ENCODE peak calls at places on chromosomes 5 and 9, in seven cellular contexts. One of them, this sample, is unnamed.
A peak's percentile ranks its signal among the peaks of the same experiment; 100 is the strongest.

GRCh38 chr5:107671742-107672211 is 1.0 kb upstream of the EFNA5 start:
- DNase-seq in adrenal gland: no peak
- DNase-seq in Panc1: no peak
- DNase-seq in IMR-90: peak; percentile 52
- DNase-seq in heart right ventricle: no peak
- DNase-seq in astrocyte: peak; percentile 76
- DNase-seq in ovary: no peak
- DNase-seq in this sample: peak; percentile 62

GRCh38 chr5:50738864-50739263 is 72.4 kb downstream of the PARP8 start:
- DNase-seq in adrenal gland: no peak
- DNase-seq in Panc1: no peak
- DNase-seq in IMR-90: no peak
- DNase-seq in heart right ventricle: no peak
- DNase-seq in astrocyte: no peak
- DNase-seq in ovary: no peak
- DNase-seq in this sample: no peak

GRCh38 chr5:86997501-86997900 is 270.2 kb upstream of the RASA1 start:
- DNase-seq in adrenal gland: no peak
- DNase-seq in Panc1: no peak
- DNase-seq in IMR-90: no peak
- DNase-seq in heart right ventricle: no peak
- DNase-seq in astrocyte: peak; percentile 56
- DNase-seq in ovary: no peak
- DNase-seq in this sample: no peak

GRCh38 chr5:17713301-17713700 is 79.0 kb downstream of the TAF11L14 start:
- DNase-seq in adrenal gland: no peak
- DNase-seq in Panc1: no peak
- DNase-seq in IMR-90: no peak
- DNase-seq in heart right ventricle: no peak
- DNase-seq in astrocyte: no peak
- DNase-seq in ovary: no peak
- DNase-seq in this sample: no peak

GRCh38 chr5:14208071-14209021 is 65.2 kb downstream of the TRIO start:
- DNase-seq in adrenal gland: no peak
- DNase-seq in Panc1: peak; percentile 97
- DNase-seq in IMR-90: peak; percentile 94
- DNase-seq in heart right ventricle: no peak
- DNase-seq in astrocyte: peak; percentile 91
- DNase-seq in ovary: no peak
- DNase-seq in this sample: peak; percentile 75

GRCh38 chr5:153555420-153556114 is 65.1 kb downstream of the GRIA1 start:
- DNase-seq in adrenal gland: no peak
- DNase-seq in Panc1: no peak
- DNase-seq in IMR-90: no peak
- DNase-seq in heart right ventricle: no peak
- DNase-seq in astrocyte: no peak
- DNase-seq in ovary: no peak
- DNase-seq in this sample: no peak

GRCh38 chr9:34366365-34366764 is 10.3 kb downstream of the MYORG start:
- DNase-seq in adrenal gland: no peak
- DNase-seq in Panc1: no peak
- DNase-seq in IMR-90: no peak
- DNase-seq in heart right ventricle: no peak
- DNase-seq in astrocyte: no peak
- DNase-seq in ovary: no peak
- DNase-seq in this sample: no peak

GRCh38 chr9:78130004-78130403 is 98.4 kb upstream of the GNAQ start:
- DNase-seq in adrenal gland: no peak
- DNase-seq in Panc1: no peak
- DNase-seq in IMR-90: no peak
- DNase-seq in heart right ventricle: no peak
- DNase-seq in astrocyte: peak; percentile 38
- DNase-seq in ovary: no peak
- DNase-seq in this sample: no peak

GRCh38 chr5:11248958-11249357 is 487.9 kb upstream of the DAP start:
- DNase-seq in adrenal gland: no peak
- DNase-seq in Panc1: no peak
- DNase-seq in IMR-90: no peak
- DNase-seq in heart right ventricle: no peak
- DNase-seq in astrocyte: no peak
- DNase-seq in ovary: no peak
- DNase-seq in this sample: no peak

GRCh38 chr5:58648846-58649245 is 66.0 kb downstream of the RAB3C start:
- DNase-seq in adrenal gland: no peak
- DNase-seq in Panc1: no peak
- DNase-seq in IMR-90: no peak
- DNase-seq in heart right ventricle: no peak
- DNase-seq in astrocyte: no peak
- DNase-seq in ovary: no peak
- DNase-seq in this sample: no peak

GRCh38 chr5:143217804-143218160 is 185.7 kb downstream of the NR3C1 start:
- DNase-seq in adrenal gland: no peak
- DNase-seq in Panc1: no peak
- DNase-seq in IMR-90: no peak
- DNase-seq in heart right ventricle: no peak
- DNase-seq in astrocyte: no peak
- DNase-seq in ovary: no peak
- DNase-seq in this sample: no peak

GRCh38 chr5:167511-167910 is 23.8 kb upstream of the LRRC14B start:
- DNase-seq in adrenal gland: no peak
- DNase-seq in Panc1: no peak
- DNase-seq in IMR-90: peak; percentile 14
- DNase-seq in heart right ventricle: no peak
- DNase-seq in astrocyte: peak; percentile 10
- DNase-seq in ovary: peak; percentile 34
- DNase-seq in this sample: no peak

GRCh38 chr5:5266296-5266695 is 126.2 kb downstream of the ADAMTS16 start:
- DNase-seq in adrenal gland: no peak
- DNase-seq in Panc1: no peak
- DNase-seq in IMR-90: no peak
- DNase-seq in heart right ventricle: no peak
- DNase-seq in astrocyte: no peak
- DNase-seq in ovary: no peak
- DNase-seq in this sample: no peak

GRCh38 chr9:119360237-119360636 is 9.0 kb downstream of the BRINP1 start:
- DNase-seq in adrenal gland: no peak
- DNase-seq in Panc1: no peak
- DNase-seq in IMR-90: no peak
- DNase-seq in heart right ventricle: no peak
- DNase-seq in astrocyte: no peak
- DNase-seq in ovary: no peak
- DNase-seq in this sample: no peak

GRCh38 chr5:34923694-34924461 is 5.5 kb upstream of the DNAJC21 start:
- DNase-seq in adrenal gland: no peak
- DNase-seq in Panc1: peak; percentile 88
- DNase-seq in IMR-90: peak; percentile 94
- DNase-seq in heart right ventricle: no peak
- DNase-seq in astrocyte: peak; percentile 85
- DNase-seq in ovary: no peak
- DNase-seq in this sample: peak; percentile 87

GRCh38 chr5:56176155-56176798 is 56.9 kb downstream of the ANKRD55 start:
- DNase-seq in adrenal gland: no peak
- DNase-seq in Panc1: no peak
- DNase-seq in IMR-90: peak; percentile 76
- DNase-seq in heart right ventricle: no peak
- DNase-seq in astrocyte: no peak
- DNase-seq in ovary: no peak
- DNase-seq in this sample: no peak

GRCh38 chr5:56172225-56172624 is 60.9 kb downstream of the ANKRD55 start:
- DNase-seq in adrenal gland: no peak
- DNase-seq in Panc1: no peak
- DNase-seq in IMR-90: peak; percentile 59
- DNase-seq in heart right ventricle: no peak
- DNase-seq in astrocyte: peak; percentile 63
- DNase-seq in ovary: no peak
- DNase-seq in this sample: no peak

GRCh38 chr5:56175028-56175427 is 58.1 kb downstream of the ANKRD55 start:
- DNase-seq in adrenal gland: no peak
- DNase-seq in Panc1: no peak
- DNase-seq in IMR-90: no peak
- DNase-seq in heart right ventricle: no peak
- DNase-seq in astrocyte: no peak
- DNase-seq in ovary: no peak
- DNase-seq in this sample: no peak

GRCh38 chr5:56177134-56177533 is 56.0 kb downstream of the ANKRD55 start:
- DNase-seq in adrenal gland: no peak
- DNase-seq in Panc1: no peak
- DNase-seq in IMR-90: no peak
- DNase-seq in heart right ventricle: no peak
- DNase-seq in astrocyte: no peak
- DNase-seq in ovary: no peak
- DNase-seq in this sample: no peak

DNA sequence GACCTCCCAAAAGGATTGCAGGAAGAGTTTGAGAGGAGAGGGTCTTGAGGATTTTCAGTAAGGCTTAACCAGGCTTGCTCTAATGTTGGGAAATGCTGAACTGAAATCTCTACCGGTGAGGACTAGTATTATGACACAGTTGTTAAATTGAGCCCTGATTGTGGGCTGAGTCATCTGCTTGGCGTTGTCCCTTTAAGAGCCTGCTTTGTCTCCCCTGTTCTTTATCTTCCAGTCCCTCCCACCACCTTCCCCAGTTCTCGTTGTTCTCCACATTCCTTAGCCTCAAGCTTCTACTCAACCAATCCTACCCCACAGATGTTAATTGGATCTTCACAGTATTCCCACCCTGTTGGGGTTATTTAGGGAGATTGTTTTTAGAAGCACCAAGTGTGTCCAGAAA is 57.7 kb downstream of the ANKRD55 start:
- DNase-seq in adrenal gland: peak; percentile 61
- DNase-seq in Panc1: no peak
- DNase-seq in IMR-90: peak; percentile 84
- DNase-seq in heart right ventricle: no peak
- DNase-seq in astrocyte: peak; percentile 80
- DNase-seq in ovary: no peak
- DNase-seq in this sample: peak; percentile 50
- H3K27ac ChIP-seq in adrenal gland: no peak overlapping the region
- H3K27ac ChIP-seq in Panc1: no peak overlapping the region
- H3K27ac ChIP-seq in IMR-90: peak overlapping the region; percentile 66
- H3K27ac ChIP-seq in heart right ventricle: peak overlapping the region; percentile 14
- H3K27ac ChIP-seq in astrocyte: no peak overlapping the region
- H3K27ac ChIP-seq in ovary: no peak overlapping the region
- H3K27ac ChIP-seq in this sample: peak overlapping the region; percentile 38

GRCh38 chr9:104747245-104747564 is 278 bp upstream of the NIPSNAP3A start:
- DNase-seq in adrenal gland: no peak
- DNase-seq in Panc1: no peak
- DNase-seq in IMR-90: no peak
- DNase-seq in heart right ventricle: no peak
- DNase-seq in astrocyte: no peak
- DNase-seq in ovary: no peak
- DNase-seq in this sample: no peak
- H3K4me3 ChIP-seq in adrenal gland: peak overlapping the region; percentile 86
- H3K4me3 ChIP-seq in Panc1: peak overlapping the region; percentile 87
- H3K4me3 ChIP-seq in IMR-90: peak overlapping the region; percentile 80
- H3K4me3 ChIP-seq in heart right ventricle: peak overlapping the region; percentile 83
- H3K4me3 ChIP-seq in astrocyte: peak overlapping the region; percentile 81
- H3K4me3 ChIP-seq in ovary: peak overlapping the region; percentile 73
- H3K4me3 ChIP-seq in this sample: peak overlapping the region; percentile 82

DNA sequence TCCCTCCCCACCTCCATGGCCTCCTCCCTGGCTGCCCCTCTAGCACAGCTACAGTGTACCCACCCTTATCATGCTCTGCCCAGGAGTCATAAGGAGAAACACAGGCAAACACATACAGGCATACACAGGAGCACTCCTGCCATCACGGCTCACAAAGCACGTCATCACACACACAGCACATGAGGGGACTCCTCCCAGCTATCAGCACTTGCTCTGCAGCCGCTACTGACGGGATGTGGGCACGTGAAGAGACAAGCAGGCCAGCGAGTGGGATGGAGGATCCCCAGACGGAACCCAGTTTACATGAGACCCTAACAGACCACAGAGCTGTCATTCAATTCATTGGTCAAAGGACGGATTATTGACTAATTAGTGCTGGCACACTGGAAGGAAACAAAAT is 53.7 kb downstream of the SEMA4D start:
- DNase-seq in adrenal gland: no peak
- DNase-seq in Panc1: no peak
- DNase-seq in IMR-90: no peak
- DNase-seq in heart right ventricle: no peak
- DNase-seq in astrocyte: no peak
- DNase-seq in ovary: no peak
- DNase-seq in this sample: no peak
- H3K4me1 ChIP-seq in adrenal gland: peaks cover 17% of the 10 kb centered on the region
- H3K4me1 ChIP-seq in Panc1: no peaks in the 10 kb centered on the region
- H3K4me1 ChIP-seq in IMR-90: peaks cover 10% of the 10 kb centered on the region
- H3K4me1 ChIP-seq in heart right ventricle: peaks cover 5% of the 10 kb centered on the region
- H3K4me1 ChIP-seq in astrocyte: peaks cover 9% of the 10 kb centered on the region
- H3K4me1 ChIP-seq in ovary: peaks cover 6% of the 10 kb centered on the region
- H3K4me1 ChIP-seq in this sample: peaks cover 35% of the 10 kb centered on the region

GRCh38 chr5:140189977-140190867 is 15.2 kb downstream of the CYSTM1 start:
- DNase-seq in adrenal gland: no peak
- DNase-seq in Panc1: peak; percentile 89
- DNase-seq in IMR-90: peak; percentile 78
- DNase-seq in heart right ventricle: no peak
- DNase-seq in astrocyte: peak; percentile 79
- DNase-seq in ovary: no peak
- DNase-seq in this sample: no peak
- H3K27ac ChIP-seq in adrenal gland: peak overlapping the region; percentile 29
- H3K27ac ChIP-seq in Panc1: peak overlapping the region; percentile 79
- H3K27ac ChIP-seq in IMR-90: no peak overlapping the region
- H3K27ac ChIP-seq in heart right ventricle: peak overlapping the region; percentile 71
- H3K27ac ChIP-seq in astrocyte: peak overlapping the region; percentile 37
- H3K27ac ChIP-seq in ovary: no peak overlapping the region
- H3K27ac ChIP-seq in this sample: no peak overlapping the region

This sample was measured in SJSA1.